ENCODE peak calls at places on chromosomes 2 and 18, in seven cellular contexts. P, B, L, Y, U, N and M are unnamed samples.

GRCh38 chr2:164000171-164000570 is 264.4 kb upstream of the FIGN start:
- DNase-seq in P (no peak), B (no peak), L (no peak), Y (no peak), U (no peak), N (no peak), M (no peak)

GRCh38 chr2:142722086-142722485 is 155.4 kb upstream of the KYNU start:
- DNase-seq in P (no peak), B (no peak), L (no peak), Y (no peak), U (no peak), N (no peak), M (no peak)

GRCh38 chr2:199223791-199224190 is 233.9 kb downstream of the SATB2 start:
- DNase-seq in P (no peak), B (no peak), L (no peak), Y (no peak), U (no peak), N (no peak), M (no peak)

GRCh38 chr2:129055242-129055641 is 736.6 kb upstream of the HS6ST1 start:
- DNase-seq in P (no peak), B (no peak), L (no peak), Y (no peak), U (no peak), N (no peak), M (no peak)

GRCh38 chr2:38765149-38765548 is 12.9 kb upstream of the GEMIN6 start:
- DNase-seq in P (no peak), B (no peak), L (no peak), Y (no peak), U (no peak), N (peak), M (no peak)

GRCh38 chr2:60553992-60554648 is 666 bp upstream of the BCL11A start:
- DNase-seq in P (no peak), B (no peak), L (no peak), Y (peak), U (peak), N (no peak), M (peak)

GRCh38 chr2:140863713-140864112 is 1267.1 kb downstream of the LRP1B start:
- DNase-seq in P (no peak), B (no peak), L (no peak), Y (no peak), U (no peak), N (peak), M (no peak)

GRCh38 chr2:132550285-132550684 is 119.7 kb downstream of the LYPD1 start:
- DNase-seq in P (no peak), B (no peak), L (no peak), Y (peak), U (no peak), N (no peak), M (no peak)

GRCh38 chr2:21972580-21972979 is 848.8 kb downstream of the TDRD15 start:
- DNase-seq in P (no peak), B (no peak), L (no peak), Y (no peak), U (no peak), N (no peak), M (no peak)

GRCh38 chr2:220396287-220396686 is 768.9 kb downstream of the SLC4A3 start:
- DNase-seq in P (no peak), B (no peak), L (no peak), Y (no peak), U (no peak), N (peak), M (no peak)

GRCh38 chr18:75524181-75524580 is 96.7 kb upstream of the SMIM21 start:
- DNase-seq in P (no peak), B (no peak), L (no peak), Y (no peak), U (no peak), N (no peak), M (no peak)

GRCh38 chr18:55287146-55287806 is 300.7 kb downstream of the TCF4 start:
- DNase-seq in P (no peak), B (no peak), L (no peak), Y (no peak), U (no peak), N (no peak), M (no peak)

GRCh38 chr2:20282916-20283592 is 58.1 kb upstream of the SDC1 start:
- DNase-seq in P (peak), B (peak), L (peak), Y (no peak), U (peak), N (peak), M (peak)

GRCh38 chr2:121828281-121828731 is 72.9 kb downstream of the TSN start:
- DNase-seq in P (no peak), B (no peak), L (no peak), Y (no peak), U (no peak), N (no peak), M (no peak)

GRCh38 chr2:198916548-198916947 is 541.2 kb downstream of the SATB2 start:
- DNase-seq in P (no peak), B (no peak), L (no peak), Y (no peak), U (no peak), N (no peak), M (no peak)

GRCh38 chr2:179393481-179393880 is 128.8 kb upstream of the SESTD1 start:
- DNase-seq in P (no peak), B (no peak), L (no peak), Y (no peak), U (no peak), N (no peak), M (no peak)

GRCh38 chr2:8202139-8202538 is 479.7 kb upstream of the ID2 start:
- DNase-seq in P (no peak), B (no peak), L (no peak), Y (no peak), U (no peak), N (no peak), M (no peak)

GRCh38 chr2:9996321-9996720 is 44.8 kb downstream of the GRHL1 start:
- DNase-seq in P (no peak), B (no peak), L (no peak), Y (no peak), U (no peak), N (no peak), M (no peak)
- H3K27ac ChIP-seq in P (peak), B (no peak), L (no peak), Y (no peak), U (no peak), N (no peak), M (no peak)

DNA sequence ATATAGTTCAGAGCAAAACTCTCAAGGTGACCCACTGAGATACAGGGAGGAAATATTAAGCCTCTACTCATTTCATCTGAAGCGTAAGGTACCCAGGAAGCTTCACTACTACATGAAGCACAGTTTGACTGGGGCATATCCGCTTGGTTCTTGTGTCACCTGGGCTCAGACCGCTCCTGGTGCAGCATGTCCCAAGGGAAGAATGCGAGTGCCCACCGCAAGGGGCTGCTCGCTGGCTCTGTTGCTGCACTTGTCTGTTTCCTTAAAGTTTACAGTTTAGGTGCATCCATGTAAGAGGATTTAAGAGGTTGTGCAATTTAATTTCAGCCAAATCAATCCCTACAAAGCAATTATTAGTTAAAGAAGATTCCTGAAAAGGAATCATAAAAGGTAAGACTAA is 507.8 kb downstream of the FBXO15 start:
- DNase-seq in P (no peak), B (no peak), L (no peak), Y (no peak), U (no peak), N (no peak), M (no peak)
- H3K27ac ChIP-seq in P (no peak), B (no peak), L (no peak), Y (no peak), U (no peak), N (no peak), M (no peak)

GRCh38 chr18:58943896-58944295 is 79.2 kb downstream of the ZNF532 start:
- DNase-seq in P (no peak), B (no peak), L (no peak), Y (no peak), U (no peak), N (no peak), M (no peak)
- H3K27ac ChIP-seq in P (no peak), B (no peak), L (no peak), Y (no peak), U (no peak), N (no peak), M (no peak)

DNA sequence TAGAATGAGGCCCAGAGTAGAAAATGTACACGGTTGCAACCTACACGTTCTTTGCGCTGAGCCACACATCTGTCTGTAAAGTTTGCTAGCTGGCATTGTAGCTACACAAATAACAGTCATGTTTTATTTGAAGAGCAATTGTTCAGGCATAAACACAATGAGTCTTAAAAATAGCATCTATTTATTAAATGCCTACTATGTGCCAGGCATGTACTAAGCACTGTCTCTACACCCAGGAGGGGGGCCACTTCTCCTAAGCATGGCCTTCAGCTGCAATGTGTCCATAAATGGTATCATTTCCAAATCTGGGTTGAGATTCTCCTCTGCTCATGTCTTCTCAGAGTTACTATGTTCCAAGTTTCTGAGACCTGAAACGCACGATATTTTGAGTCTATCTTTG is 156.1 kb upstream of the LMAN1 start:
- DNase-seq in P (no peak), B (no peak), L (no peak), Y (no peak), U (no peak), N (no peak), M (no peak)
- H3K27ac ChIP-seq in P (no peak), B (no peak), L (no peak), Y (no peak), U (peak), N (no peak), M (no peak)

GRCh38 chr2:98515571-98515927 is 70.9 kb downstream of the INPP4A start:
- DNase-seq in P (no peak), B (no peak), L (no peak), Y (peak), U (no peak), N (no peak), M (no peak)

GRCh38 chr2:98517636-98518035 is 73.0 kb downstream of the INPP4A start:
- DNase-seq in P (no peak), B (no peak), L (no peak), Y (no peak), U (no peak), N (no peak), M (no peak)

GRCh38 chr2:98519851-98520250 is 75.2 kb downstream of the INPP4A start:
- DNase-seq in P (no peak), B (no peak), L (no peak), Y (no peak), U (no peak), N (no peak), M (no peak)

GRCh38 chr2:98519156-98519555 is 74.5 kb downstream of the INPP4A start:
- DNase-seq in P (no peak), B (no peak), L (no peak), Y (no peak), U (no peak), N (no peak), M (no peak)

GRCh38 chr2:98518106-98518505 is 73.4 kb downstream of the INPP4A start:
- DNase-seq in P (no peak), B (no peak), L (no peak), Y (peak), U (no peak), N (no peak), M (no peak)
- H3K27ac ChIP-seq in P (no peak), B (no peak), L (no peak), Y (no peak), U (no peak), N (no peak), M (no peak)